ENCODE peak calls at places on chromosomes 11 and 22, in six cellular contexts. B, E, R, J, H and O are unnamed samples.

GRCh38 chr22:42357634-42358296 is 74.4 kb downstream of the NFAM1 start:
- DNase-seq in B (no peak), E (no peak), R (no peak), J (no peak), H (no peak), O (no peak)

GRCh38 chr11:16335236-16335962 is 20.9 kb downstream of the SOX6 start:
- DNase-seq in B (no peak), E (no peak), R (no peak), J (no peak), H (no peak), O (no peak)

GRCh38 chr11:135036488-135037297 is 624.7 kb upstream of the B3GAT1 start:
- DNase-seq in B (no peak), E (no peak), R (peak), J (no peak), H (no peak), O (no peak)

GRCh38 chr11:111596319-111596718 is 5.9 kb upstream of the SIK2 start:
- DNase-seq in B (no peak), E (no peak), R (no peak), J (no peak), H (no peak), O (no peak)

GRCh38 chr11:104594228-104594958 is 303.9 kb downstream of the CASP12 start:
- DNase-seq in B (no peak), E (no peak), R (no peak), J (no peak), H (no peak), O (no peak)

GRCh38 chr11:47971501-47971900 is 8.9 kb upstream of the PTPRJ start:
- DNase-seq in B (no peak), E (no peak), R (no peak), J (no peak), H (no peak), O (no peak)

GRCh38 chr11:33723238-33723881 is 12.9 kb downstream of the CD59 start:
- DNase-seq in B (peak), E (no peak), R (no peak), J (no peak), H (no peak), O (no peak)

GRCh38 chr22:21587803-21588611 is 20.5 kb downstream of the UBE2L3 start:
- DNase-seq in B (peak), E (no peak), R (no peak), J (no peak), H (no peak), O (peak)

GRCh38 chr11:86988351-86988881 is 33.2 kb upstream of the FZD4 start:
- DNase-seq in B (no peak), E (no peak), R (no peak), J (no peak), H (no peak), O (no peak)

DNA sequence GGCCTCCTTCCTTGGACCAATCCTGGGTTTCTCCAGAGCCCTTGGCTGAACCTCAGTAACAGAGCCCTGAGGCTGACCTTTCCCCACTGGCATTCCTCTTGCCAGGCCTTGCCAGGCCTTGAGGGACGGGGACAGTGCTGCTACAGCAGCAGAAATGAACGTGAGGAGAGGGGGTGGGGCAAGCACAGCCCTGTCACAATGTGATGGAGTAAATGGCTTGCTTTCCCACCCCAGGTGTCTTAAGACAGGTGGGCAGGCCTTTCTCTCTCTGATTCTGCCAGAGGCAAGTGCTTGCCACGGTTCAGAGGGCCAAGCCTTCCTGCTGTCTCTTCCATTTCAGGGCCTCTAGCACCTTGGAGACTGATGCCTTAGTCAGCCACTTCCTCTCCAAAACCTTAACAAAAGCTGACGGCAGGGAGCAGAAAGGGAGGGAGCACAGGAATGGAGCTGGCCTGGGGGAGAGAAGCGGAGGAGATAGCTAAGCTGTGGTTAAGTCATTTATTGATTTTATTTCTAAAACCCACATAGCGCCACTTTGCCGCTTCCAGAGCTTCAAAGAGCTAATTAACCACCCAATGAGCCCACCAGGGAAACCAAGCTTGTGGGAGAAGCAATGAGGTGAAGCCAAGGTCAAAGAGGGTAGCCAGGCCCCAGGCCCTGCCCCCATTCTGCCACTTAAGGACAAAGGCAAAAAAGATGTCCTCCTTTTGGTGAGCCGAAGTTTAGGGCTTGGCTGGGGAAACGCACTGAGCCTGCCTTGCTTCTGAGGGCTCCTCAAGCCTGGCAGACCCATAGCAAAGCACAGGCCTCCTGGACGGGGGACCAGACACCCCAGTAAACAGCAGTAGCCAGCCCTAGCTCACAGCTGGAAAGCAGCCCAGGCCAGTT is 3.4 kb upstream of the PYGM start:
- DNase-seq in B (peak), E (no peak), R (no peak), J (no peak), H (peak), O (no peak)
- H3K27ac ChIP-seq in B (peak), E (peak), R (peak), J (peak), H (peak), O (peak)

GRCh38 chr22:40053460-40053859 is 58.7 kb downstream of the FAM83F start:
- DNase-seq in B (no peak), E (no peak), R (no peak), J (no peak), H (no peak), O (no peak)

GRCh38 chr22:40057652-40058051 is 62.9 kb downstream of the FAM83F start:
- DNase-seq in B (no peak), E (no peak), R (no peak), J (no peak), H (no peak), O (no peak)

GRCh38 chr22:40056163-40056958 is 61.6 kb downstream of the FAM83F start:
- DNase-seq in B (no peak), E (no peak), R (no peak), J (no peak), H (no peak), O (no peak)

GRCh38 chr22:40054486-40054885 is 59.7 kb downstream of the FAM83F start:
- DNase-seq in B (no peak), E (no peak), R (no peak), J (no peak), H (no peak), O (no peak)

DNA sequence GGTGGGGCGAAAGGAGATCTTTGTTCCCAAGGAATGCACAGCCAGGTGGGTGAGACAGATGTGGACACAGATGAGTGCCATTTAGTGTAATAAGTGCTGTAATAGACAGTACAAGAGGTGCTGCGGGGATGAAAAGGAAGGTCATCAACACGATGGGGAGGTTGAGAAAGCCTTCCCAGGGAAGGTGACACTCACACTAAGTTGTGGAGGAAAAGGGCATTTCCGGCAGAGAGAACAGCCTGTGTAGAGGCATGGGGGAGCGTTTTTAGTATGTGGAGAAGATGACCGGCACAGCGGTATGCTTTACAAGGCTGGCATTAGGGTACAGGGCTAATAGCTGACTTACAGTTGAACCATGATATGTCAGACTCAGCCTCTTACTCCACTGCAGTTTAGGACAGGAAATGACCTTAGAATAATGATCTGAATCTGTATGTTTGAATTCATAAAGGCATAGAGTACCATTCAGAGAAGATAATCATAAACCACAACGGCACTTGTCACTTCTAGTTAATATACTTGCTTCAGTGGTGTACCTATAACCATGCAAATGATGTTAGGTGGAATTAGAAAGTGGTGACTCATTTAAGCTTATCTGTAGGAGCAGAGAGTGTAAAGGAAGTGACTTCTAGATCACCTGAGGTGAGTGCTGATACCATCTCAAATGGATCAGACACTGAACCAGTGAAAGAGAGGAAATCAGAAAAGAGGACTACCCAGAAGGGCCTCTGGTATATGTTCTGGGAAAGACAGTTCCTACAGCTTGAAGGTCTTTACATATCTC is 60.6 kb downstream of the FAM83F start:
- DNase-seq in B (no peak), E (no peak), R (no peak), J (no peak), H (no peak), O (no peak)
- H3K27ac ChIP-seq in B (no peak), E (no peak), R (no peak), J (no peak), H (no peak), O (no peak)

DNA sequence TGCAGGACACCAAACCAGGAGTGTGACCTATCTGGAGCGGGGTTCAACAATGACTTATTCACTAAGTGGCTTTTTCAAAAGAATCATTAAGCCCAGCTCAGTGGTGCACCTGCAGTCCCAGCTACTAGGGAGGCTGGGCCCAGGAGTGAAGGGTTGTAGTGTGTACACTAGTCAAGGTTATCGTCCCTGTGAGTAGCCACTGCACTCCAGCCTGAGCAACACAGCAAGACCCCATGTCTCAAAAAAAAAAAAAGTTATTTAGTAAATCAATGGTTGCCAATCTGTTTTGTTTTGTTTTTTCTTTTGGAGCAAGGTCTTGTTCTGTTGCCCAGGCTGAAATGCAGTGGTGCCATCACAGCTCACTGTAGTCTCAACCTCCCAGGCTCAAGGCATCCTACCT is 7.9 kb downstream of the RHOG start:
- DNase-seq in B (no peak), E (no peak), R (no peak), J (no peak), H (no peak), O (no peak)
- H3K27ac ChIP-seq in B (no peak), E (no peak), R (peak), J (peak), H (no peak), O (peak)

GRCh38 chr11:79514269-79514668 is 73.4 kb upstream of the TENM4 start:
- DNase-seq in B (no peak), E (no peak), R (no peak), J (no peak), H (no peak), O (no peak)

GRCh38 chr11:79515781-79516180 is 75.0 kb upstream of the TENM4 start:
- DNase-seq in B (no peak), E (no peak), R (no peak), J (no peak), H (peak), O (no peak)

GRCh38 chr11:79510948-79511347 is 70.1 kb upstream of the TENM4 start:
- DNase-seq in B (no peak), E (no peak), R (no peak), J (no peak), H (no peak), O (no peak)

GRCh38 chr11:79512706-79513469 is 72.1 kb upstream of the TENM4 start:
- DNase-seq in B (no peak), E (no peak), R (no peak), J (no peak), H (no peak), O (no peak)

DNA sequence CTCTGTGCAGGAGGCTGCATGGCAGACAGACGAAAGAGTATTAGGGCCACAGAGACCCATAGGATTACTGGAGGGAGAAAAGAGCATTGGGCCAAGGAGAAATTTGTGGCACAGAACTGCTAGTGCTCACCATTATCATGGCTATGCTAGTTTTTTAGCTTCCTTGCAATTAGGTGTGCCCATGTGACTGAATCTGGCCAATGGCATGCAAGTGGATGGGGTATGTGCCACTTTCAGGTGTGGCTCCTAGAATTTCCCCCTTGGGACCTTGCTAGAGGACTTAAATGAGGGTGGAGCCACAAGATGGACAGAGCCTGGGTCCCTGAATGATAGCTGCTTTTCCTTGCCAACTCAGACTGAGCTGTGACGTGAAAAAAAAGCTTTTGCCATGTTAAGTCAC is 73.9 kb upstream of the TENM4 start:
- DNase-seq in B (no peak), E (no peak), R (no peak), J (no peak), H (no peak), O (no peak)
- H3K27ac ChIP-seq in B (no peak), E (no peak), R (no peak), J (no peak), H (no peak), O (no peak)

GRCh38 chr11:1906623-1907423 is 12.7 kb upstream of the TNNT3 start:
- DNase-seq in B (no peak), E (no peak), R (no peak), J (peak), H (no peak), O (no peak)
- H3K27ac ChIP-seq in B (no peak), E (peak), R (peak), J (peak), H (no peak), O (no peak)

GRCh38 chr11:28976801-28977145 is 868.6 kb downstream of the METTL15 start:
- DNase-seq in B (no peak), E (no peak), R (no peak), J (no peak), H (no peak), O (no peak)

GRCh38 chr11:28981331-28981865 is 873.2 kb downstream of the METTL15 start:
- DNase-seq in B (peak), E (no peak), R (no peak), J (no peak), H (no peak), O (no peak)

GRCh38 chr11:28976012-28976800 is 868.0 kb downstream of the METTL15 start:
- DNase-seq in B (no peak), E (no peak), R (no peak), J (no peak), H (no peak), O (no peak)
- H3K27ac ChIP-seq in B (no peak), E (no peak), R (no peak), J (no peak), H (no peak), O (no peak)

GRCh38 chr11:113506893-113507292 is 31.7 kb upstream of the DRD2 start:
- DNase-seq in B (peak), E (no peak), R (peak), J (no peak), H (no peak), O (no peak)

GRCh38 chr11:113505046-113505445 is 29.8 kb upstream of the DRD2 start:
- DNase-seq in B (peak), E (no peak), R (peak), J (no peak), H (no peak), O (no peak)

GRCh38 chr11:113506461-113506860 is 31.3 kb upstream of the DRD2 start:
- DNase-seq in B (no peak), E (no peak), R (peak), J (no peak), H (no peak), O (no peak)

GRCh38 chr11:113505541-113506375 is 30.6 kb upstream of the DRD2 start:
- DNase-seq in B (peak), E (peak), R (peak), J (no peak), H (peak), O (peak)

GRCh38 chr11:113507341-113507740 is 32.1 kb upstream of the DRD2 start:
- DNase-seq in B (no peak), E (no peak), R (peak), J (no peak), H (no peak), O (no peak)
- H3K27ac ChIP-seq in B (no peak), E (peak), R (no peak), J (no peak), H (no peak), O (no peak)

GRCh38 chr22:31126128-31126868 is 3.5 kb downstream of the INPP5J start:
- DNase-seq in B (no peak), E (no peak), R (no peak), J (no peak), H (no peak), O (no peak)
- H3K27ac ChIP-seq in B (no peak), E (no peak), R (no peak), J (no peak), H (no peak), O (no peak)

DNA sequence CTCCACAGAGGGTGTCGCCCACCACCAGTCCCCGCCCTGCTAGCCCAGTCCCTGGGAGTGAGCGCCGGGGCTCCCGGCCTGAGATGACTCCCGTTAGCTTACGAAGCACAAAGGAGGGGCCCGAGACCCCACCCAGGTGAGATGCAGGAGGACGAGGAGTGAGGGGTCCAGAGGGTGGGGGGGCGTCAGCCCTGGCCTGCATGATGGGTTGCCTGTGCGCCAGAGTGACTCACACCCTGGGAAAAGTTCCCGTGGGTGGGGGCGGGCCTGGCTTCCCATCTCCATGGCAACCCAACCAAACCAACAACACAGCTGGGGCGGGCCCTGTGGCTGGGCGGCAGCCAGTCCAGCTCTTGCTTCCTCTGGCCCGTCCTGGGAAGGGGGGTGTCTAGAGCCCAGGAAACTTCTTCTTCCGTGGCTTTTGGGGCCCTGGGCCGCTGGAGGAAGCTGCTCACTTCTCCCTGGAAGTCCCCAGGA is 4.5 kb downstream of the GAS2L1 start:
- DNase-seq in B (peak), E (peak), R (peak), J (peak), H (peak), O (peak)
- H3K27ac ChIP-seq in B (no peak), E (peak), R (peak), J (peak), H (no peak), O (peak)

GRCh38 chr11:128621491-128622136 is 34.3 kb upstream of the ETS1 start:
- DNase-seq in B (peak), E (no peak), R (no peak), J (no peak), H (no peak), O (no peak)

GRCh38 chr11:128619540-128620305 is 32.4 kb upstream of the ETS1 start:
- DNase-seq in B (no peak), E (no peak), R (no peak), J (no peak), H (no peak), O (no peak)

GRCh38 chr11:128624269-128625170 is 37.2 kb upstream of the ETS1 start:
- DNase-seq in B (no peak), E (no peak), R (no peak), J (no peak), H (no peak), O (no peak)

GRCh38 chr11:128622137-128622523 is 34.8 kb upstream of the ETS1 start:
- DNase-seq in B (no peak), E (no peak), R (no peak), J (no peak), H (no peak), O (no peak)

DNA sequence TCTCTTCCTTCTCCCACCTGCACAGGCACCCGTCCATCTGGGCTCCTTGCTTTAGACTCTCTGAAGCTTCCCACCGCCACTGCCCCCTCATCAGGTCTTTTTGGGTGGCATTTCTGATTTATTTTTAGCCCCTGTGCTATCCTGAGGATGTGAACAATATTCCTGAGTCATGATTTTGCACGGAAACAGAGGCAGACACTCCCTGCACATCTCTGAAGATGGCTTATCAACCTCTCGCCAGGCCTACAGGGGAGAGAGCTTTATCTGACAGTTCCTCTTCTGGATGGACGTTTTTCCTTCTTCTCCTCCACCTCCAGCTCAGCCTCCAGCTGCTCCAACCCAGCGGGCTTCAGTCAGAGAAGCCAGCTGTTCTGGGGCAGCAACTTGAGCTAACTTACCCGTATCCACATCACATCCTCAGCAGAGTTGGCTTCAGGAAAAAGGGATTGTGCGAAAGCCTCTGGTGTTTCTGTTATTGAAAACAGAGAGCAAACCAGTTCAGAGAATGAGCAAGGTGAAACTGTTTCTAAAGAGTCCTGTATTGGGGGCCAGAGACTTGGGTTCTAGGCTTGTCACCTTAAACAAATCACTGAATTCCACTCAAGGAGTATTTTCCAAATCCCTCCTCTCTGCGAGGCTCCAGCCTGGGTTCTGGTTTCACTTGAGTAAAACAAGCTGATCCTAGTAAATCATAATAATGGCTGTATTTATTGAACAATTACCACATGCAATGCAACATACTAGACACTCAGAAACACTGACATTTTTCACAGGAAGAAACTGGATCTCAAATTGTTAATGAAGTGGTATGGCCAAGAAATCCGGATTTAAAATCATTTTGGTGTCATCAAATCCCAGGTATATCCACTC is 33.2 kb upstream of the ETS1 start:
- DNase-seq in B (peak), E (no peak), R (no peak), J (no peak), H (no peak), O (no peak)
- H3K27ac ChIP-seq in B (no peak), E (no peak), R (no peak), J (no peak), H (no peak), O (no peak)